ENCODE peak calls at places on chromosomes 11 and 22, in four cellular contexts. P, A, Z and T are unnamed samples.

GRCh38 chr11:2378527-2379210 is 1.6 kb downstream of the CD81 start:
- DNase-seq in P (no peak), Z (no peak), A (no peak), T (no peak)

GRCh38 chr11:119511601-119512000 is 88.6 kb upstream of the THY1 start:
- DNase-seq in A (no peak), P (no peak), Z (no peak), T (no peak)

GRCh38 chr11:17649261-17649660 is 70.1 kb upstream of the MYOD1 start:
- DNase-seq in Z (no peak), A (no peak), P (no peak), T (no peak)

GRCh38 chr22:44411226-44412135 is 86.6 kb downstream of the RTL6 start:
- DNase-seq in A (no peak), P (no peak), Z (no peak), T (no peak)

GRCh38 chr22:39994566-39995345 is at the start of gene FAM83F:
- DNase-seq in A (peak), P (no peak), Z (peak), T (no peak)

GRCh38 chr22:39462443-39463147 is 5.8 kb downstream of the MGAT3 start:
- DNase-seq in A (no peak), Z (no peak), P (peak), T (no peak)

GRCh38 chr11:111454561-111455192 is 57.5 kb downstream of the BTG4 start:
- DNase-seq in P (peak), Z (no peak), A (peak), T (peak)

GRCh38 chr22:47129902-47130301 is 367.5 kb downstream of the TBC1D22A start:
- DNase-seq in A (no peak), P (no peak), Z (no peak), T (peak)

GRCh38 chr11:95426823-95427462 is 195.9 kb upstream of the SESN3 start:
- DNase-seq in P (no peak), Z (no peak), A (no peak), T (no peak)

GRCh38 chr22:19448739-19449421 is 1.4 kb upstream of the C22orf39 start:
- DNase-seq in P (no peak), Z (no peak), A (no peak), T (no peak)

GRCh38 chr11:16124390-16124789 is 232.0 kb downstream of the SOX6 start:
- DNase-seq in P (no peak), A (no peak), Z (no peak), T (no peak)

GRCh38 chr11:14520086-14520901 is at the start of gene PSMA1:
- DNase-seq in P (peak), A (peak), Z (peak), T (peak)